ENCODE peak calls at places on chromosomes 11 and 22, in nine cellular contexts. B is effector memory CD8-positive, alpha-beta T cell; H is NCI-H345; E is pons; M is NCI-H1105; R is NCI-H1092 treated with DMSO at 0.1 percent for 48 hours; G is MV-4-11; P is left lobe of liver; Z is HTR-8/SVneo. D is an unnamed sample.

GRCh38 chr22:26431151-26431995 is 2.3 kb downstream of the ASPHD2 start:
- DNase-seq in R (no peak), G (peak), P (no peak), Z (no peak), H (no peak), B (no peak), M (no peak), E (no peak), D (no peak)

GRCh38 chr11:64007629-64008282 is 21.5 kb downstream of the OTUB1 start:
- DNase-seq in P (peak), E (peak), R (peak), G (peak), M (no peak), B (no peak), H (no peak), Z (no peak), D (peak)

GRCh38 chr11:67113231-67113721 is 5.8 kb upstream of the KDM2A start:
- DNase-seq in M (no peak), R (no peak), H (no peak), E (no peak), P (no peak), B (peak), Z (no peak), G (peak), D (no peak)

GRCh38 chr11:68295271-68295670 is 17.1 kb upstream of the LRP5 start:
- DNase-seq in Z (no peak), G (no peak), P (no peak), B (no peak), R (no peak), M (no peak), E (no peak), H (no peak), D (no peak)

GRCh38 chr22:47218671-47219070 is 456.2 kb downstream of the TBC1D22A start:
- DNase-seq in H (no peak), P (peak), Z (no peak), M (no peak), B (no peak), E (no peak), G (no peak), R (no peak), D (no peak)

GRCh38 chr11:27423125-27423524 is 49.5 kb downstream of the LGR4 start:
- DNase-seq in P (peak), G (peak), E (no peak), H (no peak), R (peak), B (no peak), Z (peak), M (no peak), D (peak)

GRCh38 chr11:126114486-126115252 is 52.0 kb upstream of the CDON start:
- DNase-seq in R (peak), H (no peak), P (no peak), Z (no peak), M (no peak), G (no peak), E (no peak), B (no peak), D (no peak)

GRCh38 chr11:35968386-35969088 is 24.7 kb downstream of the LDLRAD3 start:
- DNase-seq in R (no peak), M (no peak), E (no peak), P (no peak), G (no peak), B (no peak), H (no peak), Z (no peak), D (no peak)

GRCh38 chr22:19917389-19918138 is 24.0 kb upstream of the COMT start:
- DNase-seq in R (no peak), G (no peak), E (no peak), Z (no peak), M (no peak), H (no peak), P (no peak), B (no peak), D (no peak)

GRCh38 chr11:20114588-20114987 is 45.7 kb downstream of the DBX1 start:
- DNase-seq in B (no peak), Z (no peak), P (no peak), G (no peak), H (no peak), R (no peak), E (no peak), M (no peak), D (no peak)

GRCh38 chr22:30290679-30291333 is 1.5 kb upstream of the CASTOR1 start:
- DNase-seq in P (peak), B (no peak), R (peak), H (peak), G (no peak), M (no peak), E (peak), Z (no peak), D (peak)

GRCh38 chr22:40491990-40492631 is 121.7 kb downstream of the SGSM3 start:
- DNase-seq in P (no peak), E (peak), R (no peak), B (no peak), Z (no peak), M (no peak), H (no peak), G (peak), D (no peak)

GRCh38 chr22:38724926-38725571 is 19.3 kb downstream of the GTPBP1 start:
- DNase-seq in Z (no peak), M (peak), P (peak), E (peak), B (peak), H (no peak), G (peak), R (no peak), D (no peak)